ENCODE peak calls at places on chromosomes 3 and 15, in eight cellular contexts. One of them, this sample, is unnamed.

GRCh38 chr15:57462391-57462790 is 86.1 kb downstream of the CGNL1 start:
- DNase-seq in ascending aorta: no peak
- DNase-seq in ovary: no peak
- DNase-seq in WERI-Rb-1: no peak
- DNase-seq in CD8-positive, alpha-beta T cell: no peak
- DNase-seq in lower lobe of right lung: no peak
- DNase-seq in sigmoid colon: no peak
- DNase-seq in transverse colon: no peak
- DNase-seq in this sample: no peak

GRCh38 chr3:138296639-138297038 is 33.0 kb downstream of the NME9 start:
- DNase-seq in ascending aorta: no peak
- DNase-seq in ovary: no peak
- DNase-seq in WERI-Rb-1: no peak
- DNase-seq in CD8-positive, alpha-beta T cell: no peak
- DNase-seq in lower lobe of right lung: no peak
- DNase-seq in sigmoid colon: no peak
- DNase-seq in transverse colon: no peak
- DNase-seq in this sample: no peak

GRCh38 chr3:49025005-49025792 is 3.3 kb downstream of the NDUFAF3 start:
- DNase-seq in ascending aorta: no peak
- DNase-seq in ovary: no peak
- DNase-seq in WERI-Rb-1: no peak
- DNase-seq in CD8-positive, alpha-beta T cell: no peak
- DNase-seq in lower lobe of right lung: no peak
- DNase-seq in sigmoid colon: no peak
- DNase-seq in transverse colon: no peak
- DNase-seq in this sample: no peak

GRCh38 chr3:78613366-78614008 is 1154.3 kb downstream of the ROBO1 start:
- DNase-seq in ascending aorta: no peak
- DNase-seq in ovary: no peak
- DNase-seq in WERI-Rb-1: no peak
- DNase-seq in CD8-positive, alpha-beta T cell: no peak
- DNase-seq in lower lobe of right lung: no peak
- DNase-seq in sigmoid colon: no peak
- DNase-seq in transverse colon: no peak
- DNase-seq in this sample: no peak

GRCh38 chr15:85730001-85730820 is 64.5 kb downstream of the KLHL25 start:
- DNase-seq in ascending aorta: no peak
- DNase-seq in ovary: no peak
- DNase-seq in WERI-Rb-1: no peak
- DNase-seq in CD8-positive, alpha-beta T cell: no peak
- DNase-seq in lower lobe of right lung: no peak
- DNase-seq in sigmoid colon: no peak
- DNase-seq in transverse colon: no peak
- DNase-seq in this sample: no peak

GRCh38 chr3:125644036-125645025 is 49.0 kb upstream of the OSBPL11 start:
- DNase-seq in ascending aorta: no peak
- DNase-seq in ovary: no peak
- DNase-seq in WERI-Rb-1: no peak
- DNase-seq in CD8-positive, alpha-beta T cell: no peak
- DNase-seq in lower lobe of right lung: peak; percentile 74
- DNase-seq in sigmoid colon: peak; percentile 79
- DNase-seq in transverse colon: peak; percentile 39
- DNase-seq in this sample: no peak

GRCh38 chr15:31435891-31436628 is 109.4 kb downstream of the KLF13 start:
- DNase-seq in ascending aorta: no peak
- DNase-seq in ovary: no peak
- DNase-seq in WERI-Rb-1: no peak
- DNase-seq in CD8-positive, alpha-beta T cell: no peak
- DNase-seq in lower lobe of right lung: no peak
- DNase-seq in sigmoid colon: no peak
- DNase-seq in transverse colon: no peak
- DNase-seq in this sample: no peak

GRCh38 chr15:76342382-76343201 is 6.0 kb downstream of the ISL2 start:
- DNase-seq in ascending aorta: no peak
- DNase-seq in ovary: no peak
- DNase-seq in WERI-Rb-1: peak; percentile 65
- DNase-seq in CD8-positive, alpha-beta T cell: no peak
- DNase-seq in lower lobe of right lung: no peak
- DNase-seq in sigmoid colon: peak; percentile 86
- DNase-seq in transverse colon: peak; percentile 65
- DNase-seq in this sample: no peak

GRCh38 chr3:97932387-97932801 is 39.8 kb downstream of the RIOX2 start:
- DNase-seq in ascending aorta: no peak
- DNase-seq in ovary: no peak
- DNase-seq in WERI-Rb-1: no peak
- DNase-seq in CD8-positive, alpha-beta T cell: no peak
- DNase-seq in lower lobe of right lung: no peak
- DNase-seq in sigmoid colon: no peak
- DNase-seq in transverse colon: no peak
- DNase-seq in this sample: no peak

GRCh38 chr3:11764931-11765363 is 81.7 kb downstream of the TAMM41 start:
- DNase-seq in ascending aorta: no peak
- DNase-seq in ovary: no peak
- DNase-seq in WERI-Rb-1: no peak
- DNase-seq in CD8-positive, alpha-beta T cell: no peak
- DNase-seq in lower lobe of right lung: no peak
- DNase-seq in sigmoid colon: no peak
- DNase-seq in transverse colon: no peak
- DNase-seq in this sample: no peak

GRCh38 chr3:66525771-66526170 is 24.9 kb upstream of the LRIG1 start:
- DNase-seq in ascending aorta: no peak
- DNase-seq in ovary: no peak
- DNase-seq in WERI-Rb-1: no peak
- DNase-seq in CD8-positive, alpha-beta T cell: no peak
- DNase-seq in lower lobe of right lung: no peak
- DNase-seq in sigmoid colon: no peak
- DNase-seq in transverse colon: no peak
- DNase-seq in this sample: no peak

GRCh38 chr15:101807345-101807945 is 4.1 kb downstream of the OR4F6 start:
- DNase-seq in ascending aorta: no peak
- DNase-seq in ovary: no peak
- DNase-seq in WERI-Rb-1: no peak
- DNase-seq in CD8-positive, alpha-beta T cell: no peak
- DNase-seq in lower lobe of right lung: no peak
- DNase-seq in sigmoid colon: no peak
- DNase-seq in transverse colon: no peak
- DNase-seq in this sample: no peak

GRCh38 chr3:27625848-27626247 is 96.3 kb downstream of the EOMES start:
- DNase-seq in ascending aorta: no peak
- DNase-seq in ovary: no peak
- DNase-seq in WERI-Rb-1: no peak
- DNase-seq in CD8-positive, alpha-beta T cell: no peak
- DNase-seq in lower lobe of right lung: no peak
- DNase-seq in sigmoid colon: no peak
- DNase-seq in transverse colon: no peak
- DNase-seq in this sample: no peak

GRCh38 chr3:66948041-66948440 is 50.1 kb upstream of the KBTBD8 start:
- DNase-seq in ascending aorta: no peak
- DNase-seq in ovary: no peak
- DNase-seq in WERI-Rb-1: no peak
- DNase-seq in CD8-positive, alpha-beta T cell: no peak
- DNase-seq in lower lobe of right lung: no peak
- DNase-seq in sigmoid colon: no peak
- DNase-seq in transverse colon: no peak
- DNase-seq in this sample: no peak

GRCh38 chr15:25234831-25235230 is 204.0 kb downstream of the UBE3A start:
- DNase-seq in ascending aorta: no peak
- DNase-seq in ovary: no peak
- DNase-seq in WERI-Rb-1: no peak
- DNase-seq in CD8-positive, alpha-beta T cell: no peak
- DNase-seq in lower lobe of right lung: no peak
- DNase-seq in sigmoid colon: no peak
- DNase-seq in transverse colon: no peak
- DNase-seq in this sample: no peak

GRCh38 chr15:25236861-25237155 is 202.0 kb downstream of the UBE3A start:
- DNase-seq in ascending aorta: no peak
- DNase-seq in ovary: no peak
- DNase-seq in WERI-Rb-1: no peak
- DNase-seq in CD8-positive, alpha-beta T cell: no peak
- DNase-seq in lower lobe of right lung: peak; percentile 14
- DNase-seq in sigmoid colon: peak; percentile 58
- DNase-seq in transverse colon: no peak
- DNase-seq in this sample: no peak

GRCh38 chr15:25235391-25235790 is 203.4 kb downstream of the UBE3A start:
- DNase-seq in ascending aorta: no peak
- DNase-seq in ovary: no peak
- DNase-seq in WERI-Rb-1: no peak
- DNase-seq in CD8-positive, alpha-beta T cell: no peak
- DNase-seq in lower lobe of right lung: no peak
- DNase-seq in sigmoid colon: no peak
- DNase-seq in transverse colon: no peak
- DNase-seq in this sample: no peak

GRCh38 chr15:25237291-25237978 is 201.4 kb downstream of the UBE3A start:
- DNase-seq in ascending aorta: no peak
- DNase-seq in ovary: no peak
- DNase-seq in WERI-Rb-1: no peak
- DNase-seq in CD8-positive, alpha-beta T cell: no peak
- DNase-seq in lower lobe of right lung: peak; percentile 19
- DNase-seq in sigmoid colon: peak; percentile 48
- DNase-seq in transverse colon: no peak
- DNase-seq in this sample: no peak

DNA sequence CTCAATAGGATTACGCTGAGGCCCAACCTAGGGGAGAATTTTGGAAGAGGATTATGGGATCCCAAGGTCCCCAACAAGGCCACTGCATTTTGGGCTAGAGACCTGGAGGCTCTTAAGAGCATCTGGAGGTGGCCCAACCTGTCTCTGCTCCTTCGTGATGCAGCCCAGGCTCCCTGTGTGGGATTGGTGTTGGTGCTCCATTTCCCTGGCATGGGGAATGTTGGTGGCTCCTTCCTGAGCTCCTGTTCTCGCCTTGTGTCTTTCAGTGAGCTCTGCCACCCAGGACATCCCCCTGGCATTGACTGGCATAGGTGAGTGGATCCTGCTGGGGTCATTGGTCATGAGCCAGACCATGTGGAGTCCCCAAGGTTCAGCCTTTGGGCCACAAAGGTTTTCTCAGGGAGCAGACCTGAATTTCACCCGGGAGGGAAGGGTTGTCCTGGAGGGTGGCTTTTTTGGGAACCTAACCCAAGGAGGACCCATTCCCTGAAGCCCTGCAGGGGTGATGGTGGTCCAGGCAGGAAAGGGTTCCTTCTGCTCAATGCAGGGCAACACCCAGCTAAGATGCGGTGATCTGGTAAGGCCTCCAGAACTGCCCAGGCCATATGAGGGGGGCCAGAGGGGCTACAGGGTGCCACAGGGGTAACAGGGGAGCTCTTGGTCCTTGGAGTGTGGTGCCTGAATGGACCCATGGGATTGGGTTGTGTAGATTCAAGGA is 202.5 kb downstream of the UBE3A start:
- DNase-seq in ascending aorta: no peak
- DNase-seq in ovary: no peak
- DNase-seq in WERI-Rb-1: no peak
- DNase-seq in CD8-positive, alpha-beta T cell: no peak
- DNase-seq in lower lobe of right lung: peak; percentile 6
- DNase-seq in sigmoid colon: peak; percentile 30
- DNase-seq in transverse colon: no peak
- DNase-seq in this sample: no peak
- H3K9me3 ChIP-seq in ascending aorta: peaks cover 6% of the 10 kb centered on the region
- H3K9me3 ChIP-seq in ovary: no peaks in the 10 kb centered on the region
- H3K9me3 ChIP-seq in WERI-Rb-1: peaks cover 8% of the 10 kb centered on the region
- H3K9me3 ChIP-seq in CD8-positive, alpha-beta T cell: no peaks in the 10 kb centered on the region
- H3K9me3 ChIP-seq in lower lobe of right lung: no peaks in the 10 kb centered on the region
- H3K9me3 ChIP-seq in sigmoid colon: no peaks in the 10 kb centered on the region
- H3K9me3 ChIP-seq in transverse colon: peaks cover 6% of the 10 kb centered on the region
- H3K9me3 ChIP-seq in this sample: no peaks in the 10 kb centered on the region

DNA sequence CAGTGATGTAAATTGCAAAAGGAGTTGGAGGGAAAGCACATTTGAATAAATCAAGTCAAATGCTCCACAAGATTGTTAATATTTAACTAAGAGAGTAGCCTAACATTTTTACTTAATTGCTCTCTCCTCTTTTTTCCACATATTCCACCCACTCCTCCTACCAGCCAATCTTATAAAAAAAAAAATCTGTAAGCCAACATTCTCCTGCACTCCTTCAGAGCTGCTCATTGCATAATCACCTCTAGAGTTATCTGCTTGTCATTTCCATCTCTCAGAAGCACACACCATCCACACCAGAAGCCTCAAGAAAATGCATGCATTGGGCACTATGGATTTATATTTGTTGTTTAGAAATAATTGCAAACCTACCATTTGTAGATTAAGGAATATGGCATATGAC is 64.1 kb downstream of the CADPS start:
- DNase-seq in ascending aorta: no peak
- DNase-seq in ovary: no peak
- DNase-seq in WERI-Rb-1: no peak
- DNase-seq in CD8-positive, alpha-beta T cell: no peak
- DNase-seq in lower lobe of right lung: no peak
- DNase-seq in sigmoid colon: no peak
- DNase-seq in transverse colon: no peak
- DNase-seq in this sample: no peak
- H3K27ac ChIP-seq in ascending aorta: no peak overlapping the region
- H3K27ac ChIP-seq in ovary: no peak overlapping the region
- H3K27ac ChIP-seq in WERI-Rb-1: peak overlapping the region; percentile 14
- H3K27ac ChIP-seq in CD8-positive, alpha-beta T cell: no peak overlapping the region
- H3K27ac ChIP-seq in lower lobe of right lung: no peak overlapping the region
- H3K27ac ChIP-seq in sigmoid colon: no peak overlapping the region
- H3K27ac ChIP-seq in transverse colon: no peak overlapping the region
- H3K27ac ChIP-seq in this sample: no peak overlapping the region

DNA sequence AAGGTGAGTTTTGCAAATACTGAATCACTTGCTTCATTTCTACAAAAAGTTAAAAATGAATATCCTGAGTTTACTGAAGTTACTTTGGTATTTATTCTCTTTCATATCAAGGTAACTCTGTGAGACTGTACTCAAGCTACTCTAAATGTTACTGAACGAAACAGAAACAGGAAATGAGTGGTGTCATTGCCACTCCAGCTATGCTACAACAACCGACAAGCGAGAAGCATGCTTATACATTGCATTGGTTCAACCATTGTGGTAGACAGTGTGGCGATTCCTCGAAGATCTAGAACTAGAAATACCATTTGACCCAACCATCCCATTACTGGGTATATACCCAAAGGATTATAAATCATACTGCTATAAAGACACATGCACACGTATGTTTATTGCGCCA is 313.2 kb upstream of the THBS1 start:
- DNase-seq in ascending aorta: no peak
- DNase-seq in ovary: no peak
- DNase-seq in WERI-Rb-1: no peak
- DNase-seq in CD8-positive, alpha-beta T cell: no peak
- DNase-seq in lower lobe of right lung: no peak
- DNase-seq in sigmoid colon: no peak
- DNase-seq in transverse colon: no peak
- DNase-seq in this sample: no peak
- TF ChIP-seq CTCF in ascending aorta: no peak
- TF ChIP-seq CTCF in ovary: no peak
- TF ChIP-seq CTCF in WERI-Rb-1: no peak
- TF ChIP-seq CTCF in CD8-positive, alpha-beta T cell: no peak
- TF ChIP-seq CTCF in lower lobe of right lung: no peak
- TF ChIP-seq CTCF in sigmoid colon: no peak
- TF ChIP-seq CTCF in transverse colon: no peak
- TF ChIP-seq CTCF in this sample: no peak

GRCh38 chr15:25056484-25057429 is 102.0 kb downstream of the SNRPN start:
- DNase-seq in ascending aorta: no peak
- DNase-seq in ovary: peak; percentile 25
- DNase-seq in WERI-Rb-1: no peak
- DNase-seq in CD8-positive, alpha-beta T cell: no peak
- DNase-seq in lower lobe of right lung: no peak
- DNase-seq in sigmoid colon: no peak
- DNase-seq in transverse colon: no peak
- DNase-seq in this sample: no peak
- H3K9me3 ChIP-seq in ascending aorta: peaks cover 100% of the 10 kb centered on the region
- H3K9me3 ChIP-seq in ovary: peaks cover 56% of the 10 kb centered on the region
- H3K9me3 ChIP-seq in WERI-Rb-1: peaks cover 77% of the 10 kb centered on the region
- H3K9me3 ChIP-seq in CD8-positive, alpha-beta T cell: peaks cover 97% of the 10 kb centered on the region
- H3K9me3 ChIP-seq in lower lobe of right lung: peaks cover 100% of the 10 kb centered on the region
- H3K9me3 ChIP-seq in sigmoid colon: peaks cover 100% of the 10 kb centered on the region
- H3K9me3 ChIP-seq in transverse colon: peaks cover 100% of the 10 kb centered on the region
- H3K9me3 ChIP-seq in this sample: peaks cover 100% of the 10 kb centered on the region